ENCODE peak calls at places on chromosomes 2 and 18, in four cellular contexts. One of them, this sample, is unnamed.

GRCh38 chr18:61556862-61557261 is 223.6 kb downstream of the CDH20 start:
- DNase-seq in fibroblast of mammary gland: no peak
- DNase-seq in cardiac muscle cell: no peak
- DNase-seq in CD4-positive, alpha-beta T cell: no peak
- DNase-seq in this sample: no peak

GRCh38 chr2:239959059-239959971 is 65.8 kb downstream of the NDUFA10 start:
- DNase-seq in fibroblast of mammary gland: no peak
- DNase-seq in cardiac muscle cell: no peak
- DNase-seq in CD4-positive, alpha-beta T cell: no peak
- DNase-seq in this sample: no peak

GRCh38 chr2:25347846-25348245 is 6.1 kb upstream of the DNMT3A start:
- DNase-seq in fibroblast of mammary gland: no peak
- DNase-seq in cardiac muscle cell: no peak
- DNase-seq in CD4-positive, alpha-beta T cell: no peak
- DNase-seq in this sample: no peak

GRCh38 chr2:88452151-88452851 is at the start of gene FOXI3:
- DNase-seq in fibroblast of mammary gland: no peak
- DNase-seq in cardiac muscle cell: peak; percentile 52
- DNase-seq in CD4-positive, alpha-beta T cell: no peak
- DNase-seq in this sample: peak; percentile 11

GRCh38 chr18:30359521-30359920 is 683.0 kb downstream of the DSC3 start:
- DNase-seq in fibroblast of mammary gland: no peak
- DNase-seq in cardiac muscle cell: no peak
- DNase-seq in CD4-positive, alpha-beta T cell: no peak
- DNase-seq in this sample: no peak

GRCh38 chr2:52852006-52852405 is 915.6 kb upstream of the CHAC2 start:
- DNase-seq in fibroblast of mammary gland: no peak
- DNase-seq in cardiac muscle cell: no peak
- DNase-seq in CD4-positive, alpha-beta T cell: no peak
- DNase-seq in this sample: no peak

GRCh38 chr18:39037925-39038324 is 1472.3 kb upstream of the CELF4 start:
- DNase-seq in fibroblast of mammary gland: no peak
- DNase-seq in cardiac muscle cell: no peak
- DNase-seq in CD4-positive, alpha-beta T cell: no peak
- DNase-seq in this sample: no peak

GRCh38 chr2:127149384-127149783 is 42.4 kb upstream of the BIN1 start:
- DNase-seq in fibroblast of mammary gland: peak; percentile 96
- DNase-seq in cardiac muscle cell: no peak
- DNase-seq in CD4-positive, alpha-beta T cell: no peak
- DNase-seq in this sample: no peak

GRCh38 chr2:9613291-9613690 is 17.5 kb downstream of the YWHAQ start:
- DNase-seq in fibroblast of mammary gland: peak; percentile 82
- DNase-seq in cardiac muscle cell: no peak
- DNase-seq in CD4-positive, alpha-beta T cell: no peak
- DNase-seq in this sample: no peak

GRCh38 chr2:36423172-36423571 is 67.6 kb downstream of the CRIM1 start:
- DNase-seq in fibroblast of mammary gland: no peak
- DNase-seq in cardiac muscle cell: no peak
- DNase-seq in CD4-positive, alpha-beta T cell: no peak
- DNase-seq in this sample: no peak

GRCh38 chr2:202148515-202149154 is 75.6 kb downstream of the KIAA2012 start:
- DNase-seq in fibroblast of mammary gland: no peak
- DNase-seq in cardiac muscle cell: no peak
- DNase-seq in CD4-positive, alpha-beta T cell: no peak
- DNase-seq in this sample: no peak

GRCh38 chr2:191218292-191218898 is 26.8 kb upstream of the MYO1B start:
- DNase-seq in fibroblast of mammary gland: peak; percentile 72
- DNase-seq in cardiac muscle cell: peak; percentile 94
- DNase-seq in CD4-positive, alpha-beta T cell: no peak
- DNase-seq in this sample: peak; percentile 15

GRCh38 chr2:108220942-108221541 is 18.7 kb upstream of the SULT1C3 start:
- DNase-seq in fibroblast of mammary gland: no peak
- DNase-seq in cardiac muscle cell: no peak
- DNase-seq in CD4-positive, alpha-beta T cell: no peak
- DNase-seq in this sample: no peak

GRCh38 chr2:159516241-159516758 is 100.0 kb downstream of the BAZ2B start:
- DNase-seq in fibroblast of mammary gland: peak; percentile 58
- DNase-seq in cardiac muscle cell: peak; percentile 9
- DNase-seq in CD4-positive, alpha-beta T cell: peak; percentile 8
- DNase-seq in this sample: no peak

GRCh38 chr18:10851824-10852225 is 297.5 kb downstream of the PIEZO2 start:
- DNase-seq in fibroblast of mammary gland: peak; percentile 67
- DNase-seq in cardiac muscle cell: peak; percentile 62
- DNase-seq in CD4-positive, alpha-beta T cell: no peak
- DNase-seq in this sample: no peak

GRCh38 chr2:128196026-128196822 is 105.2 kb downstream of the UGGT1 start:
- DNase-seq in fibroblast of mammary gland: peak; percentile 35
- DNase-seq in cardiac muscle cell: peak; percentile 55
- DNase-seq in CD4-positive, alpha-beta T cell: no peak
- DNase-seq in this sample: no peak

GRCh38 chr2:135913726-135914365 is 37.6 kb upstream of the MCM6 start:
- DNase-seq in fibroblast of mammary gland: peak; percentile 59
- DNase-seq in cardiac muscle cell: peak; percentile 45
- DNase-seq in CD4-positive, alpha-beta T cell: peak; percentile 18
- DNase-seq in this sample: no peak

GRCh38 chr2:9752441-9753275 is 90.6 kb upstream of the TAF1B start:
- DNase-seq in fibroblast of mammary gland: peak; percentile 85
- DNase-seq in cardiac muscle cell: no peak
- DNase-seq in CD4-positive, alpha-beta T cell: peak; percentile 68
- DNase-seq in this sample: no peak

GRCh38 chr2:219460424-219460926 is 25.8 kb downstream of the SPEG start:
- DNase-seq in fibroblast of mammary gland: peak; percentile 45
- DNase-seq in cardiac muscle cell: peak; percentile 96
- DNase-seq in CD4-positive, alpha-beta T cell: no peak
- DNase-seq in this sample: no peak

GRCh38 chr2:171688129-171688465 is 828 bp downstream of the DYNC1I2 start:
- DNase-seq in fibroblast of mammary gland: peak; percentile 35
- DNase-seq in cardiac muscle cell: peak; percentile 27
- DNase-seq in CD4-positive, alpha-beta T cell: no peak
- DNase-seq in this sample: no peak

GRCh38 chr2:171687287-171688128 is at the start of gene DYNC1I2:
- DNase-seq in fibroblast of mammary gland: peak; percentile 96
- DNase-seq in cardiac muscle cell: peak; percentile 93
- DNase-seq in CD4-positive, alpha-beta T cell: peak; percentile 56
- DNase-seq in this sample: peak; percentile 63
- TF ChIP-seq CTCF in fibroblast of mammary gland: no peak
- TF ChIP-seq CTCF in cardiac muscle cell: no peak
- TF ChIP-seq CTCF in CD4-positive, alpha-beta T cell: no peak
- TF ChIP-seq CTCF in this sample: no peak

GRCh38 chr2:206062724-206063123 is 23.2 kb downstream of the INO80D start:
- DNase-seq in fibroblast of mammary gland: no peak
- DNase-seq in cardiac muscle cell: no peak
- DNase-seq in CD4-positive, alpha-beta T cell: no peak
- DNase-seq in this sample: no peak
- TF ChIP-seq CTCF in fibroblast of mammary gland: no peak
- TF ChIP-seq CTCF in cardiac muscle cell: no peak
- TF ChIP-seq CTCF in CD4-positive, alpha-beta T cell: no peak
- TF ChIP-seq CTCF in this sample: no peak

GRCh38 chr18:7349181-7349837 is 118.4 kb downstream of the LRRC30 start:
- DNase-seq in fibroblast of mammary gland: no peak
- DNase-seq in cardiac muscle cell: no peak
- DNase-seq in CD4-positive, alpha-beta T cell: no peak
- DNase-seq in this sample: no peak
- TF ChIP-seq CTCF in fibroblast of mammary gland: no peak
- TF ChIP-seq CTCF in cardiac muscle cell: no peak
- TF ChIP-seq CTCF in CD4-positive, alpha-beta T cell: no peak
- TF ChIP-seq CTCF in this sample: no peak

GRCh38 chr2:174771631-174772491 is 7.6 kb upstream of the CHRNA1 start:
- DNase-seq in fibroblast of mammary gland: peak; percentile 75
- DNase-seq in cardiac muscle cell: peak; percentile 92
- DNase-seq in CD4-positive, alpha-beta T cell: peak; percentile 24
- DNase-seq in this sample: peak; percentile 48
- TF ChIP-seq CTCF in fibroblast of mammary gland: peak; percentile 91
- TF ChIP-seq CTCF in cardiac muscle cell: peak; percentile 89
- TF ChIP-seq CTCF in CD4-positive, alpha-beta T cell: peak; percentile 35
- TF ChIP-seq CTCF in this sample: peak; percentile 87

DNA sequence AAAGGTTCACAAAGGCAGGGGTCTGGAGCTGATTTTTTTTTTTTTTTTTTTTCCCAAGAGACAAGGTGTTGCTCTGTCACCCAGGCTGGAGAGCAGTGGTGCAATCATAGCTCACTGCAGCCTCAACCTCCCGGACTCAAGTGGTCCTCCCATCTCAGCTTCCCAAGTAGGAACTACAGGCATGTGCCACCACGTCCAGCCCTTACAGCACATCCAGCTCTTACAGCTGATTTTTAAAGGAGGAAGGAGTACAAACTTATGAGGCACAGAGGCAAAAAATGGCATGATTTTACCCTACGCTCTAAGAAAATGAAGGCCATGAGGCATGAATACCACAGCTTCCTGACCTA is 10.8 kb upstream of the KCMF1 start:
- DNase-seq in fibroblast of mammary gland: no peak
- DNase-seq in cardiac muscle cell: no peak
- DNase-seq in CD4-positive, alpha-beta T cell: no peak
- DNase-seq in this sample: no peak
- TF ChIP-seq CTCF in fibroblast of mammary gland: no peak
- TF ChIP-seq CTCF in cardiac muscle cell: no peak
- TF ChIP-seq CTCF in CD4-positive, alpha-beta T cell: no peak
- TF ChIP-seq CTCF in this sample: no peak

DNA sequence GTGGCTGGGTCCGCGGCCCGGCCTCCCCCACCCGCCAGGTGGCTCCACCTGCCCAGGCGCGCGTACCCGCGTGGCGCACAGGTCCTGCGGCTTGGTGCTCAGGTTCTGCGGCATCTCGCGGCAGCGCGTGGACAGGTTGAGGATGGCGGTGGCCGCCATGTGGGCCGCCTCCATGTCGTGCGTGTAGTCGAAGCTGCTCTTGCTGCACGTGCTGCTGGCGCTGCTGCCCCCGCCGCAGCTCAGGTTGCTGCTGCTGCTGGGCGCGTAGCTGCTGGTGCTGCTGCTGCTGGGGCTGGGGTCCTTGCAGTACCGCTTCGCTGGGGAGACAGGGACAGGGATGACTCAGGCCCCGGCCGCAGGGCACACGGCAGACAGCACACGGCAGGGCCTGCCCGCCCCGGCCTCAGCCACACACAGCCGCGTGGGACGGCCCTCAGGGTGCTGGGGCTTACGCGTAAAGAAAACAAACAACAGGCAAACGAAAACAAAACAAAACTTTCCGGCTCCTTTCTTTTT is 147.7 kb upstream of the PXDN start:
- DNase-seq in fibroblast of mammary gland: no peak
- DNase-seq in cardiac muscle cell: no peak
- DNase-seq in CD4-positive, alpha-beta T cell: no peak
- DNase-seq in this sample: no peak
- TF ChIP-seq CTCF in fibroblast of mammary gland: no peak
- TF ChIP-seq CTCF in cardiac muscle cell: no peak
- TF ChIP-seq CTCF in CD4-positive, alpha-beta T cell: no peak
- TF ChIP-seq CTCF in this sample: no peak

This sample was measured in progenitor cell of endocrine pancreas.